ENCODE peak calls at places on chromosomes 4 and X, in six cellular contexts. F, Y, W, E, C and O are unnamed samples.

GRCh38 chrX:38940547-38940946 is 139.3 kb downstream of the MID1IP1 start:
- DNase-seq in W (no peak), Y (no peak), F (no peak), E (no peak), C (no peak), O (no peak)

GRCh38 chr4:1047976-1048780 is 36.8 kb downstream of the FGFRL1 start:
- DNase-seq in Y (no peak), W (no peak), C (no peak), E (peak; percentile 2), F (no peak), O (no peak)

GRCh38 chrX:20252392-20253231 is 14.1 kb downstream of the RPS6KA3 start:
- DNase-seq in F (no peak), W (no peak), Y (peak; percentile 29), C (peak; percentile 61), E (peak; percentile 53), O (no peak)

GRCh38 chr4:39083164-39083563 is 21.1 kb downstream of the KLHL5 start:
- DNase-seq in E (no peak), F (no peak), Y (no peak), W (peak; percentile 32), C (peak; percentile 79), O (no peak)

GRCh38 chr4:100938698-100939097 is 408.6 kb downstream of the PPP3CA start:
- DNase-seq in W (no peak), C (no peak), F (no peak), E (no peak), Y (no peak), O (no peak)

GRCh38 chr4:172802041-172802440 is 366.6 kb upstream of the GALNT7 start:
- DNase-seq in E (no peak), W (no peak), Y (no peak), F (no peak), C (no peak), O (no peak)

GRCh38 chrX:85627363-85627762 is 247.9 kb upstream of the POF1B start:
- DNase-seq in E (no peak), Y (no peak), F (no peak), W (no peak), C (no peak), O (no peak)

GRCh38 chrX:5242091-5242790 is 986.4 kb downstream of the NLGN4X start:
- DNase-seq in W (no peak), E (no peak), C (no peak), F (no peak), Y (no peak), O (no peak)

GRCh38 chr4:108157655-108158054 is 11.1 kb downstream of the LEF1 start:
- DNase-seq in E (no peak), C (no peak), F (no peak), W (no peak), Y (no peak), O (no peak)

GRCh38 chr4:108159845-108160244 is 8.9 kb downstream of the LEF1 start:
- DNase-seq in W (no peak), C (no peak), Y (no peak), E (no peak), F (no peak), O (no peak)

GRCh38 chr4:108155373-108155772 is 13.4 kb downstream of the LEF1 start:
- DNase-seq in W (no peak), E (peak; percentile 55), C (no peak), Y (no peak), F (no peak), O (no peak)

GRCh38 chr4:108152980-108153379 is 15.8 kb downstream of the LEF1 start:
- DNase-seq in C (no peak), F (no peak), E (no peak), Y (no peak), W (no peak), O (no peak)

DNA sequence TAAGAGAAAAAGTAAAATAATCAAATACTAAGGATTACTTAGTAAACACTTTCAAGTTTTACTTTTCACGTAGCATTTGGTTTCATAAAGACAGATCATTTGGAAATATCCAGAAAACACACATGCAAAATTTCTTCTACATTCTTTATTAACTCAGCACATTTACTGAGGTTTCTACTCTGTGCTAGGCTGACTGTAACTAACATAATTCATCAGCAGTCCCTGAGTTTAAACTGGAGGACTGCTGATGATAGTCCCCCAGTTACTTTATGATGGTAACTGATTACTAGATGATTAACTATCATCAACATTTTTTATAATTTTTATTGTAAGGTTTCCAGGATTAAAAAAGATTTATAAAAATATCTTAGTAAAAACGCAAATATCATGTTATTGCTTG is 12.3 kb downstream of the LEF1 start:
- DNase-seq in F (no peak), C (no peak), E (no peak), W (no peak), Y (no peak), O (no peak)
- TF ChIP-seq CTCF in F (no peak), C (no peak), E (no peak), W (no peak), Y (no peak), O (no peak)

DNA sequence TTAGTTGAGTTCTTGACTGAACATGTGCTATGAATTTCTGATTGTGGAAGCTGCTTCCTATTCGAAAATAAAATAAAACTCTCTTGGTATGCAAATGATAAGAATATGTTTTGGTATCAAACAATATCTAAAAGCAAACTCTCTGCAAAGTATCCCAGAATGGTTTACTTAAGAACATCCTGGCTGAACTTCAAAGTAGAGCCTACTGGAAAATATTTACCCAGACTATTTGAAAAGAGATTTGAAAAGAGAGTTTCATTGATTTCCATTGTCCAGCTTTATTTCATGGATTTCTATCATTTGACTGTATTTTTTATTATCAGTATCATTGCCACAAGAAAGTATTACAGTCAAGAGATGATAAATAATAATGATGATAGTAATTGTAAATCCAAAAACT is 171.1 kb upstream of the SLC7A11 start:
- DNase-seq in F (no peak), E (no peak), W (no peak), C (no peak), Y (no peak), O (no peak)
- TF ChIP-seq CTCF in F (no peak), E (no peak), W (no peak), C (no peak), Y (no peak), O (no peak)

DNA sequence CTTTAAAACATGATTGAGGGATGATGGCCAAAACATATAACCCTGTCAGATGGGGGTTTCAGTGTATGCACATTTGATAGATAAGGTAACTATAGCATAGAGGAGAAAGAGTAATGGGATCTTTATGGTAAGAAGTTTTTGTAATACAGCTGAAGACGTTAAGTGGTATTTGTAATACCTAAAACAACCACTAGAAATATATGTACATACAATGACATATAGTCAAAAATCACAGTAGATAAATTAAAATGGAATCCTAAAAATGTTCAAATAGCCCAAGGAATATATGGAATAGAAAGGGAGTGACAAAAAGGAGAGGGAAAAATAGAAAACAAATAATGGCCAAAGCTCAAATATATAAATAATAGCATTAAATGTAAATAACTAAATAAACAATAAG is 371.3 kb upstream of the FSTL5 start:
- DNase-seq in E (no peak), W (no peak), C (no peak), Y (no peak), F (no peak), O (no peak)
- TF ChIP-seq CTCF in E (no peak), W (peak; percentile 39), C (no peak), Y (no peak), F (no peak), O (no peak)

DNA sequence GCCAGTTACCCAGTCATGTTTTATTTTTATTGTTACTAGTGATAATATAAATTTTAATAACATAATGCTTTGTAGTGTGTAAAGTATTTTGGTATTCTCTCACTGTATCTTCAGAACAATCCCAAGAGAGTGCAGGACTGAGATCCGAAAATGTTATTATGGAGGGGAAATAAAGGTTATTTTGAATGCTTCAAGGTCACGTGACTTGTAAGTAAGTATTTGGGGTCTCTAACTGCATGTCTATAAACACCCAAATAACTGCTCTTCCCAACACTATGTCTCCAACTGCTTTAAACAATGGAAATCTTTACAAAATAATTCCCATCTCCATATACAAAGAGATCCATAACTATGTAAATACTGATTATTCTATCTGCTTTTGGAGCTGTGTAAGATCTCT is 302.2 kb downstream of the LDB2 start:
- DNase-seq in E (no peak), F (no peak), W (no peak), C (no peak), Y (no peak), O (no peak)
- TF ChIP-seq CTCF in E (no peak), F (no peak), W (no peak), C (no peak), Y (no peak), O (no peak)

DNA sequence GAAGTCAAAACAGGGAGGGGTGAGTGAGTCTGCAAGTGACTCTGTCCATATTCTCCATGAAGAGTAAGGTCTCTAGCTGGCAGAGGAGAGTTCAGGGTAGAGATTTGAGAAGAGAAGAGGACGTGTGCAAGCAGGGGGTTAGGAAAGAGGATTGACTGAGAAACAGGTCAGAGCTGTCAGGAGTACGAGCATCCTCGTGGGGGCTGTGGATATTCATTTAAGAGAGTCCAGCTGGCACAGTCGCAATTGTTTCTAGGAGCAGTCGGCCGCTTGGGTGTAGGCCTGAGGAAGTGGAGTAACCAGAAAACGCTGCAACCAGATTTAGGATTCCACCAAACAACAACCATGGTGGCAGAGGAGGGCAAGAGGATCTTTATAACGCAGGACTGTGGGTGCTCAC is 27.9 kb downstream of the PROM1 start:
- DNase-seq in W (no peak), C (no peak), E (no peak), Y (no peak), F (no peak), O (no peak)
- TF ChIP-seq CTCF in W (no peak), C (no peak), E (no peak), Y (no peak), F (no peak), O (no peak)

GRCh38 chr4:17124767-17125166 is 226.3 kb upstream of the LDB2 start:
- DNase-seq in W (no peak), Y (no peak), C (no peak), E (no peak), F (no peak), O (no peak)
- TF ChIP-seq CTCF in W (peak; percentile 70), Y (no peak), C (peak; percentile 14), E (no peak), F (no peak), O (no peak)

GRCh38 chrX:30618160-30618765 is 35.0 kb upstream of the GK start:
- DNase-seq in Y (no peak), F (no peak), W (no peak), E (no peak), C (no peak), O (no peak)
- TF ChIP-seq CTCF in Y (no peak), F (no peak), W (peak; percentile 22), E (no peak), C (no peak), O (no peak)

DNA sequence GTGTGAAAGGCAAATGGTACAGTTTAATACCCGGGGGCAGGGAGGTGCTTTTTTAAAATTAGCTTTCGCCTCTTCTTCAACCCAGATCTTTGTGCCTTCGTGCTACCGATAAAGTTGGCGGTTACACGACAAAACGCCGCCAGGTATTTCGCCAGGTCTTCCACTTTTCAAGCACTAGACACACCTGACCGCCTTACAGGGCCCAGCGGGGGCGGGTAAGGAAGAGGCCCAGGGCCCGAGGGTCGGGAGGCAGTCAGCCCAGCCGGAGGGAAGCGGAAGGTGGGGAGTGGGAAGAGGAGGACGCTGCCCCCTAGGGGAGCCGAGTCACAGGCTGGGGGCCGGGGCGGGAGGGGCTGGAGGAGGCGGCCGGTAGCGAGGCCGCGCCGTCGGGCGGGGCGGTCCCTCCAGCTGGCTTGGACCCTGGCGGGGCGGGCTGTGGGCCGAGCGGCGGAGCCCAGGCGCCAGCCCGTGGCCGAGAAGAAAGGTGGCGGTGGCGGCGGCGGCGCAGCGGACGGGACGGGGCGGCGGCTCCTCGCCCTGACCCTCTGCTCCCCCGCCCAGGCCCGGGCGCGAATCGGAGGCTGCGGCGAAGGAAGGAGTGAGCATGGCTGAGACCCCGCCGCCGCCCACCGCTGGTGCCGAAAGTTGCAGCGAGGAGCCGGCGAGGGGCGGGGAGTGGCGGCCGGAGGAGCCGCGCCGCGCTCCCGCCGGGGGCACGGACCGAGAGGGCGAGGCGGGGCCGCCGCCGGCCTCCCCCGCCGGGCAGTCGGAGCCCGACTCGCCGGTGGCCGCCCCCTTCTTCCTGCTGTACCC is 16.2 kb downstream of the UTP3 start:
- DNase-seq in W (peak; percentile 23), F (no peak), C (peak; percentile 81), Y (peak; percentile 96), E (peak; percentile 43), O (no peak)
- TF ChIP-seq CTCF in W (peak; percentile 69), F (peak; percentile 34), C (peak; percentile 51), Y (peak; percentile 29), E (peak; percentile 27), O (peak; percentile 51)